ENCODE peak calls at places on chromosomes 12 and 14, in seven cellular contexts. One of them, this sample, is unnamed. For H3K27me3, the result is how much of the 10 kb centered on the place peaks cover.

GRCh38 chr14:75542585-75543091 is 20.4 kb downstream of the BATF start:
- DNase-seq in uterus: no peak
- DNase-seq in CD4-positive, alpha-beta memory T cell: peak
- DNase-seq in neuronal stem cell: no peak
- DNase-seq in neural progenitor cell: no peak
- DNase-seq in CD4-positive, alpha-beta T cell: peak
- DNase-seq in pancreas: no peak
- DNase-seq in this sample: no peak

GRCh38 chr14:94543450-94544123 is 17.7 kb upstream of the SERPINA4 start:
- DNase-seq in CD4-positive, alpha-beta memory T cell: no peak
- DNase-seq in pancreas: no peak
- DNase-seq in neural progenitor cell: peak
- DNase-seq in uterus: no peak
- DNase-seq in CD4-positive, alpha-beta T cell: no peak
- DNase-seq in neuronal stem cell: no peak
- DNase-seq in this sample: no peak

GRCh38 chr14:44701563-44702263 is 194.6 kb upstream of the FSCB start:
- DNase-seq in CD4-positive, alpha-beta T cell: no peak
- DNase-seq in neuronal stem cell: no peak
- DNase-seq in pancreas: no peak
- DNase-seq in neural progenitor cell: peak
- DNase-seq in uterus: no peak
- DNase-seq in CD4-positive, alpha-beta memory T cell: no peak
- DNase-seq in this sample: no peak

GRCh38 chr12:42308390-42308789 is 17.5 kb downstream of the ZCRB1 start:
- DNase-seq in CD4-positive, alpha-beta T cell: no peak
- DNase-seq in uterus: no peak
- DNase-seq in pancreas: no peak
- DNase-seq in neural progenitor cell: no peak
- DNase-seq in neuronal stem cell: no peak
- DNase-seq in CD4-positive, alpha-beta memory T cell: no peak
- DNase-seq in this sample: no peak

GRCh38 chr14:91144425-91145145 is 30.7 kb downstream of the DGLUCY start:
- DNase-seq in CD4-positive, alpha-beta T cell: no peak
- DNase-seq in pancreas: no peak
- DNase-seq in CD4-positive, alpha-beta memory T cell: no peak
- DNase-seq in neural progenitor cell: peak
- DNase-seq in uterus: no peak
- DNase-seq in neuronal stem cell: no peak
- DNase-seq in this sample: no peak

GRCh38 chr12:28742791-28743190 is 406.3 kb upstream of the FAR2 start:
- DNase-seq in pancreas: no peak
- DNase-seq in neuronal stem cell: no peak
- DNase-seq in CD4-positive, alpha-beta memory T cell: no peak
- DNase-seq in uterus: no peak
- DNase-seq in CD4-positive, alpha-beta T cell: no peak
- DNase-seq in neural progenitor cell: no peak
- DNase-seq in this sample: no peak

GRCh38 chr14:21241218-21241819 is 27.9 kb downstream of the HNRNPC start:
- DNase-seq in neural progenitor cell: no peak
- DNase-seq in pancreas: no peak
- DNase-seq in neuronal stem cell: no peak
- DNase-seq in uterus: no peak
- DNase-seq in CD4-positive, alpha-beta memory T cell: no peak
- DNase-seq in CD4-positive, alpha-beta T cell: no peak
- DNase-seq in this sample: no peak

GRCh38 chr12:131309700-131310099 is 356.0 kb downstream of the ADGRD1 start:
- DNase-seq in pancreas: no peak
- DNase-seq in uterus: no peak
- DNase-seq in CD4-positive, alpha-beta T cell: no peak
- DNase-seq in CD4-positive, alpha-beta memory T cell: no peak
- DNase-seq in neural progenitor cell: no peak
- DNase-seq in neuronal stem cell: no peak
- DNase-seq in this sample: no peak

GRCh38 chr14:100708349-100709217 is 18.1 kb upstream of the DLK1 start:
- DNase-seq in CD4-positive, alpha-beta memory T cell: no peak
- DNase-seq in uterus: peak
- DNase-seq in neural progenitor cell: peak
- DNase-seq in pancreas: peak
- DNase-seq in CD4-positive, alpha-beta T cell: no peak
- DNase-seq in neuronal stem cell: no peak
- DNase-seq in this sample: peak

GRCh38 chr12:91355150-91356006 is 172.8 kb upstream of the DCN start:
- DNase-seq in uterus: peak
- DNase-seq in pancreas: peak
- DNase-seq in CD4-positive, alpha-beta memory T cell: peak
- DNase-seq in CD4-positive, alpha-beta T cell: no peak
- DNase-seq in neural progenitor cell: peak
- DNase-seq in neuronal stem cell: peak
- DNase-seq in this sample: peak

GRCh38 chr12:12503384-12504078 is 59.1 kb downstream of the DUSP16 start:
- DNase-seq in CD4-positive, alpha-beta T cell: no peak
- DNase-seq in uterus: no peak
- DNase-seq in neural progenitor cell: peak
- DNase-seq in neuronal stem cell: no peak
- DNase-seq in pancreas: no peak
- DNase-seq in CD4-positive, alpha-beta memory T cell: peak
- DNase-seq in this sample: peak

GRCh38 chr12:116423053-116423452 is 136.1 kb upstream of the MAP1LC3B2 start:
- DNase-seq in uterus: peak
- DNase-seq in neural progenitor cell: no peak
- DNase-seq in CD4-positive, alpha-beta memory T cell: no peak
- DNase-seq in neuronal stem cell: no peak
- DNase-seq in CD4-positive, alpha-beta T cell: no peak
- DNase-seq in pancreas: no peak
- DNase-seq in this sample: no peak

GRCh38 chr14:68975667-68976066 is 3.4 kb downstream of the ACTN1 start:
- DNase-seq in neuronal stem cell: no peak
- DNase-seq in CD4-positive, alpha-beta memory T cell: no peak
- DNase-seq in uterus: peak
- DNase-seq in neural progenitor cell: no peak
- DNase-seq in pancreas: no peak
- DNase-seq in CD4-positive, alpha-beta T cell: no peak
- DNase-seq in this sample: no peak

GRCh38 chr12:51531284-51531981 is 59.6 kb upstream of the SCN8A start:
- DNase-seq in CD4-positive, alpha-beta T cell: no peak
- DNase-seq in uterus: no peak
- DNase-seq in neuronal stem cell: no peak
- DNase-seq in pancreas: no peak
- DNase-seq in CD4-positive, alpha-beta memory T cell: no peak
- DNase-seq in neural progenitor cell: no peak
- DNase-seq in this sample: no peak

GRCh38 chr12:119181202-119181601 is 2.5 kb downstream of the HSPB8 start:
- DNase-seq in pancreas: no peak
- DNase-seq in CD4-positive, alpha-beta memory T cell: no peak
- DNase-seq in neuronal stem cell: no peak
- DNase-seq in uterus: no peak
- DNase-seq in CD4-positive, alpha-beta T cell: no peak
- DNase-seq in neural progenitor cell: no peak
- DNase-seq in this sample: no peak

GRCh38 chr12:121145221-121145620 is 12.5 kb downstream of the P2RX7 start:
- DNase-seq in neural progenitor cell: no peak
- DNase-seq in uterus: no peak
- DNase-seq in CD4-positive, alpha-beta T cell: no peak
- DNase-seq in CD4-positive, alpha-beta memory T cell: no peak
- DNase-seq in pancreas: no peak
- DNase-seq in neuronal stem cell: no peak
- DNase-seq in this sample: no peak

GRCh38 chr12:121139301-121139700 is 6.6 kb downstream of the P2RX7 start:
- DNase-seq in CD4-positive, alpha-beta memory T cell: no peak
- DNase-seq in CD4-positive, alpha-beta T cell: no peak
- DNase-seq in neuronal stem cell: no peak
- DNase-seq in neural progenitor cell: no peak
- DNase-seq in uterus: no peak
- DNase-seq in pancreas: no peak
- DNase-seq in this sample: no peak

GRCh38 chr12:121142171-121142950 is 9.7 kb downstream of the P2RX7 start:
- DNase-seq in neuronal stem cell: no peak
- DNase-seq in pancreas: no peak
- DNase-seq in CD4-positive, alpha-beta T cell: no peak
- DNase-seq in uterus: no peak
- DNase-seq in CD4-positive, alpha-beta memory T cell: no peak
- DNase-seq in neural progenitor cell: no peak
- DNase-seq in this sample: no peak

GRCh38 chr12:121144416-121144914 is 11.8 kb downstream of the P2RX7 start:
- DNase-seq in neuronal stem cell: no peak
- DNase-seq in uterus: no peak
- DNase-seq in neural progenitor cell: no peak
- DNase-seq in CD4-positive, alpha-beta T cell: no peak
- DNase-seq in CD4-positive, alpha-beta memory T cell: no peak
- DNase-seq in pancreas: no peak
- DNase-seq in this sample: no peak
- H3K27ac ChIP-seq in neuronal stem cell: no peak
- H3K27ac ChIP-seq in uterus: no peak
- H3K27ac ChIP-seq in neural progenitor cell: no peak
- H3K27ac ChIP-seq in CD4-positive, alpha-beta T cell: no peak
- H3K27ac ChIP-seq in CD4-positive, alpha-beta memory T cell: no peak
- H3K27ac ChIP-seq in pancreas: peak
- H3K27ac ChIP-seq in this sample: no peak

DNA sequence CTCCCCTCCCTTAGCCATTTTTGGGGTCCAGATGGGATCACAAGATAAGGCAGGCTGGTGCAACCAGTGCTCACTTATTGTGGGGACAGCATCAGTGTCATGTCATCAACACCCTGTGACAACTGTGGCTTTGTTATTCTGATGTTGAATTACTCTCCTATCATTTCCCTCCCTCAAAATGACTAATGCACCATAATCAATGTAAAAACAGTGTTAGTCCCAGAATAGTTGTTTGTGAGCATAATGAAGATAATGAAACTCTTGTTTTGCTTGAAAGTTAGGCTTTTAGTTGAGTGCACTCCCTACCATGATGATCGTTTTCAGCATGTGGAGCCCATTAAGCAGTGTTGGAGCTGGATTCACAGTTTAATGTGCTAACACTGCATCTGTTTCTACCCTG is 151.4 kb downstream of the TMTC2 start:
- DNase-seq in neuronal stem cell: no peak
- DNase-seq in pancreas: no peak
- DNase-seq in CD4-positive, alpha-beta T cell: no peak
- DNase-seq in uterus: no peak
- DNase-seq in CD4-positive, alpha-beta memory T cell: no peak
- DNase-seq in neural progenitor cell: no peak
- DNase-seq in this sample: no peak
- H3K27me3 ChIP-seq in neuronal stem cell: under half
- H3K27me3 ChIP-seq in pancreas: under half
- H3K27me3 ChIP-seq in CD4-positive, alpha-beta T cell: under half
- H3K27me3 ChIP-seq in uterus: under half
- H3K27me3 ChIP-seq in CD4-positive, alpha-beta memory T cell: under half
- H3K27me3 ChIP-seq in neural progenitor cell: under half
- H3K27me3 ChIP-seq in this sample: under half

GRCh38 chr12:25986169-25986568 is 27.7 kb downstream of the RASSF8 start:
- DNase-seq in neuronal stem cell: no peak
- DNase-seq in uterus: no peak
- DNase-seq in CD4-positive, alpha-beta T cell: no peak
- DNase-seq in pancreas: no peak
- DNase-seq in CD4-positive, alpha-beta memory T cell: no peak
- DNase-seq in neural progenitor cell: no peak
- DNase-seq in this sample: no peak
- H3K27ac ChIP-seq in neuronal stem cell: no peak
- H3K27ac ChIP-seq in uterus: peak
- H3K27ac ChIP-seq in CD4-positive, alpha-beta T cell: no peak
- H3K27ac ChIP-seq in pancreas: no peak
- H3K27ac ChIP-seq in CD4-positive, alpha-beta memory T cell: no peak
- H3K27ac ChIP-seq in neural progenitor cell: no peak
- H3K27ac ChIP-seq in this sample: peak

GRCh38 chr14:36515105-36515593 is 4.9 kb downstream of the NKX2-1 start:
- DNase-seq in neural progenitor cell: no peak
- DNase-seq in neuronal stem cell: no peak
- DNase-seq in CD4-positive, alpha-beta T cell: no peak
- DNase-seq in uterus: no peak
- DNase-seq in CD4-positive, alpha-beta memory T cell: no peak
- DNase-seq in pancreas: no peak
- DNase-seq in this sample: no peak

GRCh38 chr14:36513451-36514277 is 6.4 kb downstream of the NKX2-1 start:
- DNase-seq in neural progenitor cell: peak
- DNase-seq in CD4-positive, alpha-beta T cell: no peak
- DNase-seq in pancreas: no peak
- DNase-seq in neuronal stem cell: no peak
- DNase-seq in uterus: no peak
- DNase-seq in CD4-positive, alpha-beta memory T cell: no peak
- DNase-seq in this sample: no peak

GRCh38 chr14:36513012-36513420 is 7.0 kb downstream of the NKX2-1 start:
- DNase-seq in neural progenitor cell: peak
- DNase-seq in uterus: no peak
- DNase-seq in pancreas: no peak
- DNase-seq in CD4-positive, alpha-beta T cell: no peak
- DNase-seq in neuronal stem cell: no peak
- DNase-seq in CD4-positive, alpha-beta memory T cell: no peak
- DNase-seq in this sample: no peak

GRCh38 chr14:36515896-36516718 is 3.9 kb downstream of the NKX2-1 start:
- DNase-seq in uterus: no peak
- DNase-seq in CD4-positive, alpha-beta memory T cell: no peak
- DNase-seq in neuronal stem cell: no peak
- DNase-seq in neural progenitor cell: no peak
- DNase-seq in CD4-positive, alpha-beta T cell: no peak
- DNase-seq in pancreas: no peak
- DNase-seq in this sample: no peak

DNA sequence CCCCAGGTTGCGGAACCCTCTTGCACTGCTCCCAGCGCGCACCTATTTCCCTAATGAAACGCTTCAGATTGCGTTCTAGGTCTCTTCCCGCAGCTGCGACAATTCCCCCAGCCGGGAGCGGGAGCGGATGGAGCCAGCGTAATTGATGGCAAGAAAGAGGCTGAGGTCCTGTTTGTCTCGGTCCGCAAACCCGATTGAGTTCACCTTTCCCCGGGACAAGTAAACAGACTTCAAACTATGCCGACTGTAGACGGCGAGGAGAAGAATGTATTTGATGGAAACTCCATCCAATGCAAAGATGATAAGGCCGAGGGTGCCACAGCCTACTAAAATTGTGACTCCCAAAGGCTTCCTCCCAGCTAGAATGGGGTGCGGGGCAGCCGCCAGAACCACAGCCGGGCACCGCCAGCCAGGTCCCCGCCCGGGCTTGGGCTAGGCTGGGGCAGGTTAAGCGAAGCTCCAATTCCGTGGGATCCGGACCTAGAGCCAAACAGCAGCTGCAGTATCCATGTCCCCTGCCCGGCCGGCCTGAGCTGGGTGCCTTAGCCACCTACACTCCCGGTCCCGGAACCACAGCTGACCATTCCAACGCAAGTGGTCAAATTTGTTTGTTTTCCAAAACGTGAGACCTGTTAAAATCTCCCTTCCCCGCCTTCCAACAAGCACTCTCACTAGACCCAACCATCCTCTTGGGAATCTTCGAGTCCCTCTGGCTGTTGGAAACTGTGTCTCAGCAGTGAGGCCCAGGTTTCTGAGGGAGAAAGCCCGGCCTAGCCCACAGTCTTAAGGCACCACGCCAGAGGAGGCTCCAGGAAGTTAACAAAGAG is 5.5 kb downstream of the NKX2-1 start:
- DNase-seq in neuronal stem cell: no peak
- DNase-seq in neural progenitor cell: peak
- DNase-seq in uterus: no peak
- DNase-seq in CD4-positive, alpha-beta memory T cell: no peak
- DNase-seq in pancreas: no peak
- DNase-seq in CD4-positive, alpha-beta T cell: no peak
- DNase-seq in this sample: no peak
- H3K27me3 ChIP-seq in neuronal stem cell: half or more
- H3K27me3 ChIP-seq in neural progenitor cell: half or more
- H3K27me3 ChIP-seq in uterus: under half
- H3K27me3 ChIP-seq in CD4-positive, alpha-beta memory T cell: under half
- H3K27me3 ChIP-seq in pancreas: under half
- H3K27me3 ChIP-seq in CD4-positive, alpha-beta T cell: half or more
- H3K27me3 ChIP-seq in this sample: half or more

This sample was measured in WERI-Rb-1.